ENCODE peak calls at places on chromosomes 12 and 14, in four cellular contexts. B is COR-L47; G is effector CD8-positive, alpha-beta T cell; X is GM04504. D is an unnamed sample.

GRCh38 chr12:8681129-8681902 is 16.5 kb upstream of the RIMKLB start:
- DNase-seq in B (no peak), G (no peak), X (no peak), D (no peak)

GRCh38 chr12:87728936-87729593 is 300.1 kb downstream of the C12orf50 start:
- DNase-seq in B (no peak), G (no peak), X (no peak), D (no peak)

GRCh38 chr12:129819391-129819790 is 84.4 kb downstream of the TMEM132D start:
- DNase-seq in B (no peak), G (no peak), X (no peak), D (no peak)

GRCh38 chr14:41973178-41973577 is 366.5 kb downstream of the LRFN5 start:
- DNase-seq in B (no peak), G (no peak), X (no peak), D (no peak)

GRCh38 chr12:123106640-123107359 is 44.1 kb downstream of the PITPNM2 start:
- DNase-seq in B (peak; percentile 35), G (peak; percentile 8), X (no peak), D (peak; percentile 39)

GRCh38 chr12:1797011-1797901 is 23.1 kb upstream of the LRTM2 start:
- DNase-seq in B (no peak), G (peak; percentile 46), X (no peak), D (no peak)

GRCh38 chr12:76784600-76785051 is 20.7 kb downstream of the ZDHHC17 start:
- DNase-seq in B (no peak), G (no peak), X (peak; percentile 64), D (peak; percentile 43)

GRCh38 chr12:123115409-123116111 is 35.3 kb downstream of the PITPNM2 start:
- DNase-seq in B (no peak), G (no peak), X (peak; percentile 87), D (peak; percentile 51)

GRCh38 chr12:5432011-5432400 is at the start of gene NTF3:
- DNase-seq in B (no peak), G (no peak), X (no peak), D (no peak)

GRCh38 chr12:128069359-128069997 is 197.5 kb upstream of the TMEM132C start:
- DNase-seq in B (peak; percentile 20), G (no peak), X (peak; percentile 31), D (peak; percentile 92)

GRCh38 chr14:70655110-70655826 is 13.6 kb downstream of the TTC9 start:
- DNase-seq in B (no peak), G (peak; percentile 59), X (no peak), D (no peak)

GRCh38 chr14:91731986-91732385 is at the start of gene CATSPERB:
- DNase-seq in B (no peak), G (no peak), X (no peak), D (no peak)

GRCh38 chr12:402127-402456 is 648 bp downstream of the CCDC77 start:
- DNase-seq in B (no peak), G (no peak), X (no peak), D (peak; percentile 48)

GRCh38 chr14:49405291-49405690 is 180.9 kb downstream of the RPS29 start:
- DNase-seq in B (no peak), G (no peak), X (no peak), D (peak; percentile 52)

GRCh38 chr12:60148109-60148508 is 552.3 kb downstream of the SLC16A7 start:
- DNase-seq in B (no peak), G (no peak), X (peak; percentile 72), D (peak; percentile 84)

GRCh38 chr12:2823483-2823882 is 11.0 kb downstream of the ITFG2 start:
- DNase-seq in B (no peak), G (no peak), X (no peak), D (no peak)

GRCh38 chr12:42570076-42570475 is 19.5 kb downstream of the PRICKLE1 start:
- DNase-seq in B (no peak), G (no peak), X (no peak), D (peak; percentile 48)

GRCh38 chr12:72546106-72546505 is 273.9 kb downstream of the TRHDE start:
- DNase-seq in B (no peak), G (no peak), X (no peak), D (no peak)

GRCh38 chr12:32454075-32454474 is 54.7 kb downstream of the FGD4 start:
- DNase-seq in B (no peak), G (no peak), X (no peak), D (peak; percentile 68)

GRCh38 chr14:101075801-101076413 is 172.4 kb upstream of the RTL1 start:
- DNase-seq in B (no peak), G (no peak), X (no peak), D (no peak)

GRCh38 chr12:88960213-88960878 is 380.1 kb upstream of the KITLG start:
- DNase-seq in B (no peak), G (no peak), X (no peak), D (peak; percentile 48)

GRCh38 chr12:110245278-110245868 is 35.7 kb upstream of the ATP2A2 start:
- DNase-seq in B (no peak), G (peak; percentile 6), X (no peak), D (peak; percentile 69)

GRCh38 chr12:27838543-27838942 is 58.5 kb upstream of the MANSC4 start:
- DNase-seq in B (no peak), G (no peak), X (no peak), D (no peak)

GRCh38 chr14:59306775-59307174 is 118.3 kb downstream of the DAAM1 start:
- DNase-seq in B (no peak), G (no peak), X (no peak), D (peak; percentile 99)

GRCh38 chr12:124316257-124316656 is 21.4 kb downstream of the RFLNA start:
- DNase-seq in B (no peak), G (no peak), X (no peak), D (no peak)

GRCh38 chr12:132288516-132289188 is 40.7 kb downstream of the GALNT9 start:
- DNase-seq in B (no peak), G (no peak), X (no peak), D (no peak)

GRCh38 chr12:47247418-47247817 is 167.7 kb upstream of the AMIGO2 start:
- DNase-seq in B (no peak), G (no peak), X (no peak), D (peak; percentile 91)

GRCh38 chr12:103401421-103401820 is 94.3 kb downstream of the C12orf42 start:
- DNase-seq in B (peak; percentile 18), G (no peak), X (no peak), D (peak; percentile 84)

GRCh38 chr12:77847060-77847541 is 16.4 kb downstream of the NAV3 start:
- DNase-seq in B (no peak), G (no peak), X (no peak), D (peak; percentile 39)

GRCh38 chr12:57614178-57614947 is 3.1 kb downstream of the ARHGEF25 start:
- DNase-seq in B (peak; percentile 17), G (no peak), X (no peak), D (no peak)

GRCh38 chr12:119949145-119949544 is 39.9 kb upstream of the BICDL1 start:
- DNase-seq in B (no peak), G (no peak), X (no peak), D (no peak)

GRCh38 chr12:18246057-18246456 is 15.3 kb upstream of the PIK3C2G start:
- DNase-seq in B (no peak), G (no peak), X (no peak), D (peak; percentile 33)

GRCh38 chr14:74324945-74325361 is 22.2 kb upstream of the ABCD4 start:
- DNase-seq in B (peak; percentile 10), G (no peak), X (no peak), D (peak; percentile 60)

GRCh38 chr14:44889600-44890479 is 71.9 kb downstream of the KLHL28 start:
- DNase-seq in B (no peak), G (no peak), X (no peak), D (no peak)

GRCh38 chr14:103646189-103646588 is 17.2 kb downstream of the KLC1 start:
- DNase-seq in B (no peak), G (no peak), X (no peak), D (no peak)

GRCh38 chr12:4579305-4580097 is 17.5 kb downstream of the DYRK4 start:
- DNase-seq in B (no peak), G (no peak), X (no peak), D (peak; percentile 5)